ENCODE peak calls at places on chromosomes 2 and 18, in eight cellular contexts. I is stomach, G is A549, L is transverse colon, H is SK-N-SH, W is ovary, B is HepG2, X is K562. S is an unnamed sample.

GRCh38 chr18:35331367-35332087 is 12.7 kb downstream of the ZNF24 start:
- DNase-seq in I (no peak), G (no peak), L (no peak), H (no peak), W (no peak), B (no peak), X (no peak), S (no peak)

GRCh38 chr2:44620189-44620990 is 258.6 kb downstream of the CAMKMT start:
- DNase-seq in I (no peak), G (no peak), L (no peak), H (no peak), W (no peak), B (no peak), X (no peak), S (no peak)

GRCh38 chr2:20585351-20585709 is 65.6 kb downstream of the HS1BP3 start:
- DNase-seq in I (no peak), G (no peak), L (no peak), H (no peak), W (no peak), B (peak; percentile 98), X (no peak), S (no peak)

GRCh38 chr18:13235981-13236380 is 17.4 kb downstream of the LDLRAD4 start:
- DNase-seq in I (no peak), G (no peak), L (no peak), H (no peak), W (peak; percentile 64), B (no peak), X (no peak), S (peak; percentile 91)

GRCh38 chr2:177682006-177682405 is 289.4 kb downstream of the AGPS start:
- DNase-seq in I (no peak), G (no peak), L (no peak), H (no peak), W (no peak), B (no peak), X (no peak), S (no peak)

GRCh38 chr2:212488611-212489010 is 50.0 kb downstream of the ERBB4 start:
- DNase-seq in I (no peak), G (no peak), L (no peak), H (no peak), W (no peak), B (no peak), X (no peak), S (no peak)

GRCh38 chr2:101147971-101148370 is 3.2 kb downstream of the TBC1D8 start:
- DNase-seq in I (no peak), G (no peak), L (no peak), H (no peak), W (no peak), B (no peak), X (no peak), S (no peak)

GRCh38 chr2:138902239-138902871 is 122.2 kb upstream of the NXPH2 start:
- DNase-seq in I (no peak), G (no peak), L (no peak), H (no peak), W (no peak), B (no peak), X (no peak), S (no peak)

DNA sequence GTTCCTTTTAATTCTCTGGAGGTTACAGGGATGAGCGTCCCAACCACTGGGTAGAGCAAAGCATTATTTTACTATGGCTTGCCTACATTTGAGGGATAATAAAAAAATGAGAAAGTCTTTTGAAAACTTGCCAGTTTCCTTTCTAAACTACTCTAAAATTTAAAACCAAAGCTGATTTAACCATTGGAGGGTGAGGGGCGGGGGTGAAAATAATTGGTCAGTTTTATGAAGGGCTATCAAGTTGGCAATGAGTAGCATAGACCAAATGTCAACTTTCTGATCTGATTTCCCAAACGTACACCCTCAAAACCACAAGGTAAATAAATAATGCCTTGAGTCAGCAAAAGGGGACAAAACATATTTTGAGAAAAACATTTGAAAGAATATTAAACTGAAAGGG is 85.7 kb upstream of the STK17B start:
- DNase-seq in I (no peak), G (no peak), L (no peak), H (no peak), W (no peak), B (no peak), X (no peak), S (no peak)
- TF ChIP-seq EP300 in I (no peak), G (no peak), L (no peak), H (no peak), W (no peak), B (no peak), X (no peak), S (no peak)

GRCh38 chr2:176391020-176391419 is 121.8 kb downstream of the MTX2 start:
- DNase-seq in I (no peak), G (no peak), L (no peak), H (no peak), W (no peak), B (no peak), X (no peak), S (no peak)
- TF ChIP-seq EP300 in I (no peak), G (no peak), L (no peak), H (no peak), W (no peak), B (no peak), X (no peak), S (no peak)

GRCh38 chr18:25927830-25928229 is 162.6 kb downstream of the SS18 start:
- DNase-seq in I (no peak), G (no peak), L (no peak), H (no peak), W (no peak), B (no peak), X (no peak), S (no peak)

GRCh38 chr18:25915907-25916306 is 174.5 kb downstream of the SS18 start:
- DNase-seq in I (no peak), G (no peak), L (no peak), H (no peak), W (no peak), B (no peak), X (no peak), S (no peak)

GRCh38 chr18:25923193-25923592 is 167.2 kb downstream of the SS18 start:
- DNase-seq in I (no peak), G (no peak), L (no peak), H (no peak), W (no peak), B (no peak), X (no peak), S (no peak)

GRCh38 chr18:25921677-25922421 is 168.6 kb downstream of the SS18 start:
- DNase-seq in I (peak; percentile 49), G (peak; percentile 47), L (peak; percentile 45), H (peak; percentile 20), W (no peak), B (peak; percentile 31), X (peak; percentile 74), S (no peak)
- TF ChIP-seq EP300 in I (no peak), G (no peak), L (no peak), H (no peak), W (no peak), B (no peak), X (peak; percentile 20), S (no peak)

GRCh38 chr2:124049136-124049535 is 24.0 kb downstream of the CNTNAP5 start:
- DNase-seq in I (no peak), G (no peak), L (no peak), H (no peak), W (no peak), B (no peak), X (no peak), S (no peak)
- TF ChIP-seq EP300 in I (no peak), G (no peak), L (no peak), H (no peak), W (no peak), B (no peak), X (no peak), S (no peak)

GRCh38 chr18:55301836-55302235 is 286.2 kb downstream of the TCF4 start:
- DNase-seq in I (no peak), G (no peak), L (no peak), H (no peak), W (no peak), B (no peak), X (no peak), S (no peak)
- TF ChIP-seq EP300 in I (no peak), G (no peak), L (no peak), H (no peak), W (no peak), B (no peak), X (no peak), S (no peak)

GRCh38 chr2:74824675-74825074 is 9.3 kb upstream of the HK2 start:
- DNase-seq in I (no peak), G (no peak), L (no peak), H (no peak), W (no peak), B (no peak), X (no peak), S (no peak)

GRCh38 chr2:74817333-74817732 is 16.6 kb upstream of the HK2 start:
- DNase-seq in I (no peak), G (no peak), L (no peak), H (no peak), W (no peak), B (no peak), X (no peak), S (no peak)

GRCh38 chr2:74819702-74820101 is 14.2 kb upstream of the HK2 start:
- DNase-seq in I (no peak), G (no peak), L (no peak), H (no peak), W (no peak), B (no peak), X (no peak), S (no peak)

GRCh38 chr2:74821177-74822124 is 12.5 kb upstream of the HK2 start:
- DNase-seq in I (no peak), G (no peak), L (no peak), H (no peak), W (peak; percentile 44), B (peak; percentile 43), X (no peak), S (no peak)

DNA sequence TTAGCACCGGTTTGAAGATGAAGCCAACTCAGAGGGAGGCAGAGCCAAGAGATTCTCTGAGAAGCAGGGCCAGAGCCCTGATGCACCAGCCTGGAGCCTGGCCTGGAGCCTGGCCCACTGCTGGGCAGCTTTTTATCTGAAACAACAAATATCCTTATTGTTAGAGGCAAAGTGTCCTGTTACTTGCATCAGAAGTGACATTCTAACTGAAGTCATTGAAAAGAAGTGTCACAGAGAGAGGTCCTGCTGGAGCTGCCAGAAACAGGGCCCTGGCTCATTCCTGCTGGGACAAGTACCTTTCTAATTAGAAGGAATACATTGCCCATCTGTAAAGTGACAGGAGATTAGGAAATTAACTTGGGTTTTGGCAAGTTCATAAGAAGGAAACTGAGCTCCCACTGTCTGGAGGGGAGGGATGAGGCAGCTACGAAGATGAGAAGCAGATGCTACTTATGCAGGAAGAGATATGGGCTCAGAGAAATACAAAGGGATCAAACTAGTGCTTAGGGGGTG is 11.1 kb upstream of the HK2 start:
- DNase-seq in I (no peak), G (no peak), L (no peak), H (no peak), W (no peak), B (no peak), X (no peak), S (no peak)
- TF ChIP-seq EP300 in I (no peak), G (no peak), L (no peak), H (no peak), W (no peak), B (no peak), X (no peak), S (no peak)

DNA sequence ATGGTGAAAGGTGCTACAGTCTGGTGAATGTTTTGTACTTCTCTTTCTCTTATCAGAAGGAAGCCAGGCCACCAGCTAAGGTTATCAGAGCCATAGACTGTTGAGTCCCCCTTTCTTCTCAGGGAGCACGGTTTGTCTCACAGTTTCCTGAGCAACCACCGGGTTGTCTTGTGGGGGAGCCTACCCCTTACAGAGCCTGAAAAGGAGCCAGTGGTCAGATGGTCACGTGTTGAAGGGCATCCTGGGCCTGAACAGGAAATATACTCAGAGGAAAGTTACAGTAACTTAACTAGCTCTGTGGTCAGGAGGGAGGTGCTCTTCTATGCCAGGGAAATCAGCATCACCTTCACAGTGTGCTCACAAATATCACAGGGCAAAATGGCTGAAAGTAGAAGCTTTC is 11.6 kb downstream of the CD28 start:
- DNase-seq in I (no peak), G (no peak), L (peak; percentile 41), H (no peak), W (no peak), B (no peak), X (no peak), S (no peak)
- TF ChIP-seq EP300 in I (no peak), G (no peak), L (no peak), H (no peak), W (no peak), B (no peak), X (no peak), S (no peak)

S was measured in sigmoid colon.